ENCODE peak calls at places on chromosomes 2 and 18, in four cellular contexts. F, V, Q and D are unnamed samples.

GRCh38 chr2:96842600-96842999 is 1.2 kb downstream of the ANKRD23 start:
- DNase-seq in F (peak; percentile 37), V (peak; percentile 23), Q (no peak), D (no peak)

GRCh38 chr2:156083707-156084494 is 248.6 kb downstream of the NR4A2 start:
- DNase-seq in F (no peak), V (no peak), Q (no peak), D (peak; percentile 22)

GRCh38 chr2:179966778-179967394 is 40.2 kb downstream of the CWC22 start:
- DNase-seq in F (no peak), V (no peak), Q (no peak), D (no peak)

GRCh38 chr2:197777823-197778407 is 7.2 kb downstream of the BOLL start:
- DNase-seq in F (peak; percentile 13), V (no peak), Q (peak; percentile 27), D (peak; percentile 52)

GRCh38 chr2:71299507-71299906 is 32.1 kb upstream of the ZNF638 start:
- DNase-seq in F (no peak), V (no peak), Q (peak; percentile 20), D (peak; percentile 42)

GRCh38 chr2:178767099-178768060 is 39.8 kb downstream of the TTN start:
- DNase-seq in F (no peak), V (no peak), Q (no peak), D (no peak)

GRCh38 chr2:142682528-142682927 is 194.9 kb upstream of the KYNU start:
- DNase-seq in F (no peak), V (no peak), Q (no peak), D (peak; percentile 43)

GRCh38 chr2:119059940-119060339 is 98.6 kb downstream of the C1QL2 start:
- DNase-seq in F (no peak), V (no peak), Q (no peak), D (no peak)

GRCh38 chr2:42809131-42809875 is 16.9 kb upstream of the HAAO start:
- DNase-seq in F (no peak), V (no peak), Q (no peak), D (no peak)

GRCh38 chr2:169770991-169771390 is 27.7 kb upstream of the SSB start:
- DNase-seq in F (no peak), V (no peak), Q (no peak), D (no peak)

GRCh38 chr2:165008916-165009315 is 53.6 kb upstream of the SLC38A11 start:
- DNase-seq in F (no peak), V (no peak), Q (no peak), D (no peak)

GRCh38 chr2:85516649-85517389 is 22.1 kb upstream of the MAT2A start:
- DNase-seq in F (no peak), V (no peak), Q (no peak), D (no peak)

GRCh38 chr2:54310314-54310713 is 54.3 kb upstream of the TSPYL6 start:
- DNase-seq in F (no peak), V (no peak), Q (no peak), D (no peak)

GRCh38 chr2:111919362-111919761 is 21.0 kb downstream of the MERTK start:
- DNase-seq in F (no peak), V (no peak), Q (no peak), D (no peak)

GRCh38 chr2:64140665-64141064 is 3.6 kb downstream of the PELI1 start:
- DNase-seq in F (no peak), V (no peak), Q (no peak), D (no peak)

GRCh38 chr18:75273817-75274216 is 63.2 kb downstream of the TSHZ1 start:
- DNase-seq in F (no peak), V (no peak), Q (no peak), D (no peak)

GRCh38 chr2:15758779-15759343 is 167.2 kb downstream of the DDX1 start:
- DNase-seq in F (no peak), V (no peak), Q (no peak), D (no peak)

GRCh38 chr2:195330513-195330956 is 326.5 kb upstream of the SLC39A10 start:
- DNase-seq in F (no peak), V (no peak), Q (no peak), D (no peak)

GRCh38 chr2:133892352-133892913 is 324.2 kb upstream of the NCKAP5 start:
- DNase-seq in F (no peak), V (no peak), Q (no peak), D (no peak)

GRCh38 chr2:205722538-205722878 is 40.2 kb downstream of the NRP2 start:
- DNase-seq in F (no peak), V (no peak), Q (peak; percentile 64), D (no peak)

GRCh38 chr2:182020319-182021055 is 34.8 kb downstream of the PPP1R1C start:
- DNase-seq in F (no peak), V (no peak), Q (no peak), D (peak; percentile 34)
- H3K14ac ChIP-seq in F (no peak overlapping the region), V (no peak overlapping the region), Q (no peak overlapping the region), D (no peak overlapping the region)

GRCh38 chr18:72935744-72936143 is 68.0 kb upstream of the NETO1 start:
- DNase-seq in F (no peak), V (no peak), Q (no peak), D (no peak)
- H3K14ac ChIP-seq in F (no peak overlapping the region), V (no peak overlapping the region), Q (no peak overlapping the region), D (no peak overlapping the region)

GRCh38 chr18:36201765-36202164 is 14.5 kb downstream of the MOCOS start:
- DNase-seq in F (no peak), V (no peak), Q (no peak), D (no peak)

GRCh38 chr18:36203360-36203895 is 16.1 kb downstream of the MOCOS start:
- DNase-seq in F (no peak), V (no peak), Q (no peak), D (no peak)

GRCh38 chr18:36212301-36212977 is 25.1 kb downstream of the MOCOS start:
- DNase-seq in F (no peak), V (no peak), Q (no peak), D (peak; percentile 3)

GRCh38 chr18:36211612-36212065 is 24.3 kb downstream of the MOCOS start:
- DNase-seq in F (no peak), V (no peak), Q (no peak), D (no peak)

DNA sequence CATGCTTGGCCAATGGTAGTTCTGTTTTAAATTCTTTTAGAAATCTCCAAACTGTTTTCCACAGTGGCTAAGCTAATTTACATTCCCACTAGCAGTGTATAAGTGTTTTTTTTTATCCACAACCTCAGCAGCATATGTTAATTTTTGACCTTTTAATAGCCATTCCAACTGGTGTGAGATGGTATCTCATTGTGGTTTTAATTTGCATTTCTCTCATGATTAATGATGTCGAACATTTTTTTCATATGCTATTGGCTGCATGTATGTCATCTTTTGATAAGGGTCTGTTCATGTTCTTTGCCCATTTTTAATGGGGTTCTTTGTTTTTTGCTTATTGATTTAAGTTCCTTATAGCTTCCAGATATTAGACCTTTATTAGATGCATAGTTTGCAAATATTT is 20.0 kb downstream of the MOCOS start:
- DNase-seq in F (no peak), V (no peak), Q (no peak), D (no peak)
- H3K14ac ChIP-seq in F (no peak overlapping the region), V (no peak overlapping the region), Q (no peak overlapping the region), D (no peak overlapping the region)

GRCh38 chr2:168181825-168182224 is 65.6 kb downstream of the STK39 start:
- DNase-seq in F (no peak), V (no peak), Q (no peak), D (no peak)

GRCh38 chr2:168182850-168183249 is 64.5 kb downstream of the STK39 start:
- DNase-seq in F (peak; percentile 10), V (no peak), Q (no peak), D (no peak)

GRCh38 chr2:168185583-168186274 is 61.7 kb downstream of the STK39 start:
- DNase-seq in F (no peak), V (no peak), Q (no peak), D (no peak)

GRCh38 chr2:168184896-168185513 is 62.4 kb downstream of the STK39 start:
- DNase-seq in F (no peak), V (no peak), Q (no peak), D (no peak)

DNA sequence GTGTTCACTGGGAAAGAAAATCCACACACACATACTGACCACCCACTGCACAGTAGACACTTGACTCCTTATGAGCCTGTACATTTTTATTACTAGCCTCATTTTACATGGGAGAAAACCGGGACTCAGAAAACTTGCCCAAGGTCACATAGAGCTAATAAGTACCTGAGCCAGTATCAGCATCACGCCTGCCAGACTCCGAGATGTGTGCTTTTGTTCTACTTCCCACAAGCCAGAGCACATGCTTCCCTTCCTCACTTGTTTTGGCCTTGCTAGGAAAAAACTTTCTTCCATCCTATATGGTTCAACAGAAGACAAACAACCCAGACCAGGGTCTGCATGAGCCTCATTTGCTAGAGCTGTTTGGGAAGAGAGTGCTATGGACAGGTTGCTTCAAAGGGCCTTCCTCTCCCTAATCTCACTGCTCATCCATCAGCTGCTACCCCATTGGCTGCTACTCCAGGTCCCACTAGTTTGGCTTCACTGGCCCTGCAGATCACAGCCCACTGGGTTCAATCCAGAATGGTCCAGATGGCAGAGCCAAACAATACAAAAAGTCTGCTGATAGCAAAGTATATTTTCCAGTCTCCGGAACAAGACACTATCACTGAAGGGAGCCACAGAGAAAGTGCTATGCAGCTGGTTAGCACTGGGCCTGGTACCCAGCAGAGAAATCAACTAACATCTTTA is 63.9 kb downstream of the STK39 start:
- DNase-seq in F (no peak), V (no peak), Q (no peak), D (no peak)
- H3K14ac ChIP-seq in F (no peak overlapping the region), V (no peak overlapping the region), Q (no peak overlapping the region), D (no peak overlapping the region)

DNA sequence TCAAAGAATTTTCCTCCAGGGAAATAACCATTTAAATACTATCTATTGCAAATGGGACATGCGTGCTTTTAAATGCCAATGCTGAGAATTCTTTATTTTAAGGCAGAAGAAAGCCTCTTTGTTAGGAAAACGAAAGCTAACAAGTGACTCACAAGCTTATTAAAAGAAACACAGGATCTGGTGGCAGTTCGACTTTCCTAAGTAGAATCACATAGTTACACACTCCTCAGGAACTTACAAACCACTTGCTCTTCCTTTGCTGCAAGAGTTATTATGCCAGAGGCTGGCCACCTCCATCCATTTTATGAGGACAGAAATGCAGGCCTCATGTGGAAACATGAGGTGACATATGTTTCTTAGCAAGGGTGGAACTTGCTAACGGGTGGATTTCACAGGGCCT is 152.5 kb upstream of the TTC39C start:
- DNase-seq in F (peak; percentile 58), V (no peak), Q (no peak), D (peak; percentile 86)
- H3K14ac ChIP-seq in F (no peak overlapping the region), V (no peak overlapping the region), Q (no peak overlapping the region), D (no peak overlapping the region)

GRCh38 chr18:48408727-48409590 is at the start of gene ZBTB7C:
- DNase-seq in F (peak; percentile 26), V (no peak), Q (peak; percentile 67), D (peak; percentile 24)

GRCh38 chr18:48405971-48406370 is 3.2 kb downstream of the ZBTB7C start:
- DNase-seq in F (no peak), V (no peak), Q (no peak), D (no peak)

GRCh38 chr18:48408111-48408726 is 964 bp downstream of the ZBTB7C start:
- DNase-seq in F (no peak), V (no peak), Q (no peak), D (peak; percentile 13)

GRCh38 chr18:48405108-48405507 is 4.1 kb downstream of the ZBTB7C start:
- DNase-seq in F (no peak), V (no peak), Q (no peak), D (peak; percentile 5)

GRCh38 chr18:48407358-48407757 is 1.8 kb downstream of the ZBTB7C start:
- DNase-seq in F (no peak), V (no peak), Q (no peak), D (no peak)
- H3K14ac ChIP-seq in F (no peak overlapping the region), V (no peak overlapping the region), Q (no peak overlapping the region), D (no peak overlapping the region)

DNA sequence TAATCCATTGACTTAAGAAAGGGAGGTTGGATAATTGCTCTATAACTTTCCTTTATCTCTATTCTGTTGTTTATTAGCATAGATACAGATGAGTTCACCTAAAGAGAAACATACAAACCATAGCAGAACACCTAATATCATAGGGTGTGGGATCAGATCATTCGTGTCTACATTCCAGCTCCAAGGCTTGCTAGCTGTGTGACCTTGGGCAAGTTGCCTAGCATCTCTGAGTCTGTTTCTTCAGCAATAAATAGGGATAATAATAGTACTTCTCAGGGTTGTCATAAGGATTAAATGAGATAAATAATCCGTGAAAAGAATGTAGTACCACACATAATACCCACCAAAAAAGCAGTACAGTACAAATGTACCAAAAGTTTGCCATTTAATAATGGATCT is 126.2 kb downstream of the PLB1 start:
- DNase-seq in F (no peak), V (no peak), Q (no peak), D (no peak)
- H3K14ac ChIP-seq in F (peak overlapping the region; percentile 58), V (no peak overlapping the region), Q (no peak overlapping the region), D (no peak overlapping the region)